ENCODE peak calls at places on chromosome X, in five cellular contexts. X, S, M, W and B are unnamed samples. For H3K27me3, the result is how much of the 10 kb centered on the place peaks cover.

GRCh38 chrX:49840679-49841078 is 11.6 kb downstream of the PAGE4 start:
- DNase-seq in S (peak), W (peak), M (peak), X (peak), B (peak)

GRCh38 chrX:40182095-40182494 is 84.3 kb upstream of the BCOR start:
- DNase-seq in S (no peak), M (no peak), W (no peak), X (no peak), B (no peak)

GRCh38 chrX:131747173-131747572 is 203.3 kb downstream of the OR13H1 start:
- DNase-seq in X (no peak), W (peak), M (peak), S (no peak), B (no peak)

GRCh38 chrX:123755107-123755506 is 22.3 kb upstream of the THOC2 start:
- DNase-seq in W (no peak), M (no peak), S (no peak), X (no peak), B (no peak)

GRCh38 chrX:33204889-33205288 is 6.5 kb downstream of the DMD start:
- DNase-seq in S (no peak), W (no peak), M (no peak), X (no peak), B (peak)

GRCh38 chrX:13778916-13779315 is 38.0 kb downstream of the GPM6B start:
- DNase-seq in X (no peak), M (no peak), S (no peak), W (peak), B (peak)

GRCh38 chrX:84188320-84188834 is 378 bp upstream of the RPS6KA6 start:
- DNase-seq in M (peak), S (peak), X (no peak), W (peak), B (peak)

GRCh38 chrX:6694977-6695376 is 160.1 kb upstream of the VCX3A start:
- DNase-seq in X (no peak), M (no peak), S (no peak), W (no peak), B (peak)

GRCh38 chrX:3451566-3451965 is 105.1 kb upstream of the MXRA5 start:
- DNase-seq in S (no peak), X (no peak), W (no peak), M (no peak), B (no peak)

GRCh38 chrX:108415891-108416290 is 22.3 kb downstream of the COL4A6 start:
- DNase-seq in S (no peak), W (peak), X (no peak), M (no peak), B (no peak)

GRCh38 chrX:110162131-110162530 is 155.8 kb downstream of the AMMECR1 start:
- DNase-seq in M (no peak), S (no peak), W (no peak), X (no peak), B (no peak)

GRCh38 chrX:66408507-66408906 is 230.4 kb downstream of the EDA2R start:
- DNase-seq in M (no peak), S (no peak), W (no peak), X (peak), B (peak)

GRCh38 chrX:129785160-129785947 is 5.6 kb downstream of the SASH3 start:
- DNase-seq in M (no peak), X (no peak), W (no peak), S (no peak), B (no peak)

GRCh38 chrX:109831326-109831985 is 98.4 kb upstream of the ACSL4 start:
- DNase-seq in W (no peak), X (no peak), S (no peak), M (no peak), B (no peak)

GRCh38 chrX:153765138-153766079 is 1.4 kb downstream of the PLXNB3 start:
- DNase-seq in S (peak), M (peak), W (peak), X (peak), B (no peak)

GRCh38 chrX:23803931-23804381 is 21.0 kb downstream of the SAT1 start:
- DNase-seq in S (peak), M (no peak), W (peak), X (no peak), B (peak)

GRCh38 chrX:39067866-39068265 is 266.6 kb downstream of the MID1IP1 start:
- DNase-seq in X (no peak), S (no peak), M (no peak), W (no peak), B (no peak)

GRCh38 chrX:20266810-20267598 is at the start of gene RPS6KA3:
- DNase-seq in W (peak), X (peak), S (peak), M (peak), B (peak)

DNA sequence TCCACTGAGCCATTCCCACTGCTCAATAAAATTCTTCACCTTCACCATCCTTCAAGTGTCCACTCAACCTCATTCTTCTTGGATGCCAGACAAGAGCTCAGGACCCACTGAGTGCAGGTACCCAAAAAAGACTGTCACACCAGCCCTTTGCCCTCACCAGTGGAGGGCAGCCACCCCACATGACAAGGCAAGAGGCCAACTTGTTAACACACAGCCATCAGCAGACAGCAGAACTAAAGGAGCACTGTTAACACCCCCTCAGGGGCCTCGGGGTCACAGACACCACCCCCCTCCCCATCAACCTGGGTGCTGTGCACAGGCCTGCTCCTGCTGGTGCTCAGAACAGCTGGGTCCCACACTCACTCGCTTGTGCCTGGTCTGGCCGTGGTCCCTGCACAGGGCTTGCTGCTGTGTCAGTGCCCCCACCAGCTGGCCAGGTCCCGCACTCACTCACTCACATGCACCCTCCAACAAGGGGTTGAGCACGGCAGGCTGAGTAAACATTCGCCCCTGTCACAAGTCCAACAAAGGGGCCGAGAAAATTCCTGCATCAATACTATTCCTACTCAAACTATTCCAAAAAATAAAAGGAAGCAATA is 54.1 kb downstream of the ATRX start:
- DNase-seq in S (no peak), M (no peak), X (no peak), W (no peak), B (no peak)
- TF ChIP-seq CTCF in S (no peak), M (no peak), X (no peak), W (no peak), B (no peak)

GRCh38 chrX:37686979-37687378 is 1.4 kb downstream of the XK start:
- DNase-seq in M (no peak), S (no peak), W (no peak), X (no peak), B (no peak)
- H3K27me3 ChIP-seq in M (under half), S (under half), W (under half), X (under half), B (under half)

GRCh38 chrX:30654989-30655607 is 1.9 kb downstream of the GK start:
- DNase-seq in M (no peak), W (no peak), X (no peak), S (no peak), B (peak)
- H3K4me3 ChIP-seq in M (peak), W (peak), X (no peak), S (no peak), B (no peak)

DNA sequence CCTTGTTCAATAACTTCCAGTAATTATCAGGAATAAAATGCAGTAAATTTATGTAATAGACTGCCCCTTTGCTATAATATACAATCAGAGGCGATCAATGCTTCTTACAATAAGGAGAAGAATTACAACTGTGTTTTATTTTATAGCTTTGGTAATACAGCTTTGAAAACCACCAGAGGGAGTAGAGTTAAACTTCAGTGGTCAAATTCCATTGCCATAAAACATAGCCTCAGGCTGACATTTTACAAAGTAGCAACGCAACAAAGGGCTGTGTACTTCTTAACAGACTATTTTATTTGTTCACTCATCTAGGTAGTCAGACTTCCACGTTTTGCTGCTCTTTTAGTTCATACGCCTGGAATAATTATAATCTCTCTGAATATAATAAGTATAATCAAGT is 58.5 kb downstream of the TEX13C start:
- DNase-seq in M (no peak), S (no peak), W (no peak), X (no peak), B (no peak)
- TF ChIP-seq CTCF in M (no peak), S (no peak), W (no peak), X (no peak), B (no peak)

GRCh38 chrX:16472345-16472744 is 177.6 kb upstream of the S100G start:
- DNase-seq in S (no peak), X (no peak), M (no peak), W (no peak), B (no peak)
- H3K27me3 ChIP-seq in S (under half), X (under half), M (under half), W (under half), B (under half)